ENCODE peak calls at places on chromosomes 4 and X, in nine cellular contexts. S is GM23338, W is GM23248, X is fibroblast of lung, R is astrocyte, B is SK-N-SH, C is mesenchymal stem cell, Q is mammary epithelial cell, G is mesendoderm. D is an unnamed sample.

GRCh38 chr4:158750379-158750778 is 18.4 kb upstream of the FNIP2 start:
- DNase-seq in S (no peak), W (peak), X (peak), R (peak), B (no peak), C (peak), Q (no peak), G (no peak), D (no peak)

GRCh38 chrX:40912576-40912975 is 172.7 kb upstream of the USP9X start:
- DNase-seq in S (no peak), W (peak), X (no peak), R (no peak), B (no peak), C (no peak), Q (peak), G (no peak), D (no peak)

GRCh38 chr4:155134136-155134535 is 74.3 kb upstream of the NPY2R start:
- DNase-seq in S (no peak), W (no peak), X (no peak), R (no peak), B (no peak), C (no peak), Q (no peak), G (no peak), D (no peak)

GRCh38 chr4:180028682-180029081 is 2214.5 kb upstream of the TENM3 start:
- DNase-seq in S (peak), W (no peak), X (peak), R (peak), B (peak), C (peak), Q (peak), G (peak), D (peak)

GRCh38 chrX:77922768-77923167 is 12.3 kb downstream of the ATP7A start:
- DNase-seq in S (no peak), W (no peak), X (no peak), R (no peak), B (no peak), C (no peak), Q (no peak), G (no peak), D (no peak)

GRCh38 chrX:152901816-152902501 is 4.1 kb downstream of the ZNF185 start:
- DNase-seq in S (peak), W (no peak), X (no peak), R (no peak), B (no peak), C (no peak), Q (no peak), G (peak), D (no peak)

GRCh38 chr4:87985097-87985886 is 9.8 kb downstream of the SPP1 start:
- DNase-seq in S (peak), W (peak), X (peak), R (peak), B (peak), C (peak), Q (peak), G (peak), D (peak)

GRCh38 chr4:26325191-26325590 is 4.4 kb downstream of the RBPJ start:
- DNase-seq in S (peak), W (peak), X (peak), R (peak), B (peak), C (peak), Q (peak), G (peak), D (peak)

GRCh38 chrX:154596290-154596929 is 11.5 kb downstream of the CTAG1A start:
- DNase-seq in S (peak), W (peak), X (no peak), R (peak), B (no peak), C (peak), Q (peak), G (peak), D (peak)

GRCh38 chrX:18348047-18348446 is 6.4 kb downstream of the SCML2 start:
- DNase-seq in S (no peak), W (no peak), X (peak), R (peak), B (no peak), C (peak), Q (no peak), G (peak), D (no peak)

GRCh38 chrX:55816023-55816422 is 98.5 kb downstream of the RRAGB start:
- DNase-seq in S (no peak), W (no peak), X (no peak), R (no peak), B (no peak), C (no peak), Q (no peak), G (no peak), D (no peak)

GRCh38 chr4:155722816-155723499 is 35.9 kb upstream of the GUCY1B1 start:
- DNase-seq in S (no peak), W (peak), X (peak), R (peak), B (no peak), C (peak), Q (peak), G (peak), D (no peak)

GRCh38 chr4:13980317-13980716 is 352.8 kb upstream of the BOD1L1 start:
- DNase-seq in S (no peak), W (peak), X (peak), R (peak), B (no peak), C (peak), Q (peak), G (no peak), D (no peak)

GRCh38 chrX:103550415-103551051 is 31.2 kb upstream of the RAB40A start:
- DNase-seq in S (no peak), W (peak), X (no peak), R (no peak), B (no peak), C (no peak), Q (no peak), G (no peak), D (no peak)

GRCh38 chr4:78138252-78138651 is 81.1 kb downstream of the FRAS1 start:
- DNase-seq in S (no peak), W (no peak), X (no peak), R (no peak), B (no peak), C (no peak), Q (no peak), G (no peak), D (no peak)

GRCh38 chr4:100489316-100489715 is 28.5 kb downstream of the EMCN start:
- DNase-seq in S (no peak), W (peak), X (peak), R (peak), B (no peak), C (peak), Q (no peak), G (no peak), D (no peak)

GRCh38 chrX:72296991-72297390 is 8.7 kb downstream of the CITED1 start:
- DNase-seq in S (no peak), W (peak), X (no peak), R (no peak), B (no peak), C (no peak), Q (no peak), G (no peak), D (no peak)

DNA sequence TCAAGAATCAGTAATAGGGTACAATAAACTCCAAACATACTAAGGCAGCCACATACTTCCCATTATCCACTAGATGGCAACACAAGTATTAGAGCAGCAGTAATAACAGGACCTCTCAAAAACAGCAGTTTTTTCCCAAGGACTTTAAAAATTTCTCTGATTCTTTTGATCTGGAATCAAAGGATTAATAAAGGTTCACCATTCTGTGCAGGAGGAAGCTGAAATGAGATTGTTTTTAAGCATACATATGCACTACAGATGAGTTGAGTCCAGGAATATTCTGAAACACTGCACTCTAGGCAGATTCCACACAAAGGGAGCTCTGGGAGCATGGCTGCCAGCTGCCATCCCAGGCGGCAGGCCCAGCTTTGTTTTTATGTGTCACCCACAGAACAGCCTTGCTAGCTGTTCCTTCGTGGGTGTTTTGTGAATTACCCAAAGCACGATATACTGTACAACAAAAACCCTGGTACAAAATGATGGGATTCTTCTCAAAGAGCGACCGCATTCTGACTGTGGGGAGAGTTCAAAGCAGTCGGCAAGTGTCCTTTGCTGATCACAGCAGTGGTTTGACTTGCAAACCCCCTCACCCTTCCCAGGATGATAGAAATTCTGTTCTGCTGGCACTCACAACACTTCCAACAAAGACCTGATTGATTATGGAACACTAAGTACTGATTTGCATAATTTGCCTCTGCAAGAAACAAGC is 61.0 kb downstream of the STX18 start:
- DNase-seq in S (no peak), W (peak), X (peak), R (no peak), B (peak), C (peak), Q (no peak), G (peak), D (no peak)
- H3K27ac ChIP-seq in S (no peak), W (peak), X (no peak), R (no peak), B (no peak), C (peak), Q (no peak), G (no peak), D (no peak)

GRCh38 chrX:2458309-2458708 is 42.5 kb downstream of the DHRSX start:
- DNase-seq in S (no peak), W (no peak), X (no peak), R (no peak), B (no peak), C (no peak), Q (no peak), G (no peak), D (no peak)
- H3K4me2 ChIP-seq in S (no peak), W (no peak), X (no peak), R (no peak), B (no peak), C (no peak), Q (no peak), G (no peak), D (no peak)

GRCh38 chrX:8864151-8864550 is 63.0 kb upstream of the FAM9A start:
- DNase-seq in S (peak), W (no peak), X (no peak), R (no peak), B (peak), C (no peak), Q (no peak), G (peak), D (no peak)
- H3K27ac ChIP-seq in S (no peak), W (no peak), X (no peak), R (no peak), B (no peak), C (no peak), Q (no peak), G (no peak), D (no peak)

DNA sequence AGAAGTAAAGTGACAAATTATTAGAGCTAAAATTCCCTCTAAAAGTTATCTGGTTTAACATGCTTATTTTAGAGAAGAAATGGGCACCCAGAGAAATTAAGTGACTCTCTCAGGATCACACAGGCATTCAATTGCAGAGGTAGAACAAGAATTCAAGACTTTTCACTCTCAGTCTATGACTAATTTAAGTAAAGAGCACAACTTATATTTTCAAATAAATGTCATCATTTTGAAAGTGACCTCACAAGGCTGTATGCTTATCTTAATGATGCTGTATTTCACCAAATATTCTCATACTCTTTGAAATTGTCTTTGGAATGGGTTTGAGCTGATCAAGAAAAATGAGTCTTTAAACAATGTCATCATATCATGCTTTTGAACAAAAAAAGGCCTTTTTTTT is 15.3 kb downstream of the GPR174 start:
- DNase-seq in S (no peak), W (no peak), X (no peak), R (no peak), B (no peak), C (no peak), Q (no peak), G (no peak), D (no peak)
- H3K4me2 ChIP-seq in S (no peak), W (no peak), X (no peak), R (no peak), B (no peak), C (no peak), Q (no peak), G (no peak), D (no peak)

D was measured in Karpas-422.